ENCODE peak calls at places on chromosomes 5 and 9, in nine cellular contexts. H is brain microvascular endothelial cell; F is HFF-Myc; X is nephron progenitor cell; C is heart left ventricle; U is A549; G is natural killer cell; T is MM.1S; A is CD4-positive, alpha-beta T cell. L is an unnamed sample.

GRCh38 chr5:96321371-96321770 is 111.7 kb downstream of the PCSK1 start:
- DNase-seq in X (no peak), A (no peak), G (no peak), F (no peak), C (no peak), U (no peak), T (no peak), H (no peak), L (no peak)

GRCh38 chr5:10353241-10354047 is at the start of gene MARCHF6:
- DNase-seq in H (peak; percentile 81), F (peak; percentile 56), A (peak; percentile 96), T (peak; percentile 97), X (peak; percentile 98), G (peak; percentile 91), C (peak; percentile 96), U (peak; percentile 93), L (peak; percentile 66)

GRCh38 chr5:36691993-36692392 is 85.6 kb downstream of the SLC1A3 start:
- DNase-seq in A (no peak), G (no peak), F (no peak), H (no peak), U (no peak), X (no peak), T (no peak), C (peak; percentile 53), L (no peak)

GRCh38 chr5:172877496-172878260 is 43.6 kb downstream of the ERGIC1 start:
- DNase-seq in U (no peak), T (no peak), F (no peak), C (no peak), G (no peak), A (no peak), H (no peak), X (no peak), L (no peak)

GRCh38 chr9:33809506-33809905 is 7.5 kb upstream of the UBE2R2 start:
- DNase-seq in T (no peak), X (no peak), F (no peak), H (no peak), U (no peak), C (no peak), G (no peak), A (no peak), L (no peak)

GRCh38 chr5:21823588-21823987 is 1029.6 kb downstream of the CDH12 start:
- DNase-seq in A (no peak), X (no peak), H (no peak), U (no peak), F (no peak), G (no peak), T (no peak), C (no peak), L (no peak)

GRCh38 chr5:159003045-159004030 is 96.4 kb downstream of the EBF1 start:
- DNase-seq in U (peak; percentile 70), A (no peak), C (no peak), T (no peak), G (no peak), F (no peak), H (peak; percentile 50), X (no peak), L (no peak)

GRCh38 chr5:146748533-146748932 is 130.0 kb downstream of the PPP2R2B start:
- DNase-seq in A (no peak), U (no peak), C (no peak), G (no peak), H (no peak), X (no peak), F (no peak), T (no peak), L (no peak)

GRCh38 chr9:5587024-5587423 is 41.9 kb upstream of the RIC1 start:
- DNase-seq in H (peak; percentile 78), G (no peak), T (no peak), X (no peak), C (no peak), A (no peak), F (no peak), U (no peak), L (peak; percentile 52)

GRCh38 chr5:87074934-87075541 is 192.6 kb upstream of the RASA1 start:
- DNase-seq in F (no peak), U (no peak), H (no peak), C (no peak), X (no peak), A (no peak), T (peak; percentile 93), G (no peak), L (no peak)

GRCh38 chr9:71487046-71487445 is 281.3 kb downstream of the CEMIP2 start:
- DNase-seq in X (no peak), U (peak; percentile 22), F (peak; percentile 35), C (peak; percentile 21), A (no peak), G (no peak), H (no peak), T (no peak), L (no peak)

GRCh38 chr9:32524558-32525461 is 1.2 kb downstream of the RIGI start:
- DNase-seq in H (peak; percentile 12), X (no peak), A (peak; percentile 9), G (no peak), T (no peak), U (no peak), F (no peak), C (no peak), L (no peak)

GRCh38 chr5:94694671-94695070 is 76.2 kb downstream of the SLF1 start:
- DNase-seq in X (no peak), C (no peak), U (no peak), A (no peak), T (no peak), H (no peak), G (no peak), F (no peak), L (no peak)

GRCh38 chr5:115402822-115403577 is 106.5 kb upstream of the CCDC112 start:
- DNase-seq in U (no peak), F (no peak), C (no peak), A (no peak), X (no peak), G (no peak), T (no peak), H (no peak), L (no peak)

GRCh38 chr5:53321721-53322120 is 158.7 kb upstream of the FST start:
- DNase-seq in A (no peak), T (no peak), G (no peak), C (no peak), X (no peak), U (no peak), F (no peak), H (no peak), L (no peak)

DNA sequence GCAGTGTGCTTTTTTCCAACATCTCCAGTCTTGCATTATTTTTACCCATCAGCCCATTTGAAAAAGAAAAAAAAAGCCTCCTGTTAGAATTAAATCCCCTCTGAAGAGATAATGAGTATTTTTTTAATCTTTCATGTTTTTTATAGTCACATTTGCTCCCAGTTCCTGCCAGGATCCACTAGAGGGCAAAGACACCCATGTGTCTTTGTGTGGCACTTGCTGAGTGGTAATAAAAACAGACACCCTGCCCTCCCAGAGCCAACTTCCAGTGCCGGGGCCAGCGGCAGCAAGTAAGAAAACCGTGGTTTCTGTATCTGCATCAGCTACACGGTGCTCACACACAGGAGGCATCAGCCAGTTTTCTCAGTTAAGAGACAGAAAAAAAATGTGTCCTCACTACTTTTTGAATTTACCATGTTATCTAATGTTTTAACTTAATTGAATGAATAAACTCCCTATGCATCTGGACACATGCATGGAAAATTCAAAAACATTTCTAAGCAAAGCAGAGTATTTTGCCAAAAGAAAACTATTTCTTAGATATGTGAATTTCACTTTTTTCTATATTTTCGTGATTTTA is 70.2 kb upstream of the PLEKHG4B start:
- DNase-seq in H (no peak), F (no peak), X (no peak), G (no peak), A (no peak), U (peak; percentile 49), C (no peak), T (peak; percentile 79), L (no peak)
- TF ChIP-seq CTCF in H (peak; percentile 66), F (peak; percentile 39), X (peak; percentile 13), G (no peak), A (no peak), U (peak; percentile 38), C (peak; percentile 42), T (peak; percentile 58), L (peak; percentile 14)

GRCh38 chr5:168865973-168866372 is 286.8 kb upstream of the PANK3 start:
- DNase-seq in A (no peak), X (peak; percentile 56), C (no peak), F (no peak), H (no peak), U (no peak), T (no peak), G (no peak), L (no peak)
- TF ChIP-seq CTCF in A (no peak), X (no peak), C (no peak), F (no peak), H (no peak), U (no peak), T (no peak), G (no peak), L (no peak)

GRCh38 chr5:128271859-128272446 is 188.4 kb downstream of the SLC12A2 start:
- DNase-seq in U (peak; percentile 58), C (peak; percentile 29), T (no peak), H (peak; percentile 96), F (peak; percentile 45), X (no peak), A (no peak), G (no peak), L (no peak)

GRCh38 chr5:128271071-128271470 is 187.5 kb downstream of the SLC12A2 start:
- DNase-seq in H (no peak), F (no peak), T (no peak), X (no peak), U (no peak), A (no peak), C (no peak), G (no peak), L (no peak)

GRCh38 chr5:128274441-128274840 is 190.9 kb downstream of the SLC12A2 start:
- DNase-seq in H (no peak), A (no peak), U (no peak), C (no peak), G (no peak), T (no peak), F (no peak), X (no peak), L (no peak)

GRCh38 chr5:128276537-128277216 is 193.1 kb downstream of the SLC12A2 start:
- DNase-seq in T (no peak), H (peak; percentile 34), G (no peak), A (no peak), U (no peak), X (no peak), F (no peak), C (no peak), L (no peak)

GRCh38 chr5:128273736-128274135 is 190.2 kb downstream of the SLC12A2 start:
- DNase-seq in C (no peak), X (no peak), H (no peak), A (no peak), G (no peak), F (no peak), T (no peak), U (no peak), L (no peak)
- TF ChIP-seq CTCF in C (no peak), X (no peak), H (no peak), A (no peak), G (no peak), F (no peak), T (no peak), U (no peak), L (no peak)

DNA sequence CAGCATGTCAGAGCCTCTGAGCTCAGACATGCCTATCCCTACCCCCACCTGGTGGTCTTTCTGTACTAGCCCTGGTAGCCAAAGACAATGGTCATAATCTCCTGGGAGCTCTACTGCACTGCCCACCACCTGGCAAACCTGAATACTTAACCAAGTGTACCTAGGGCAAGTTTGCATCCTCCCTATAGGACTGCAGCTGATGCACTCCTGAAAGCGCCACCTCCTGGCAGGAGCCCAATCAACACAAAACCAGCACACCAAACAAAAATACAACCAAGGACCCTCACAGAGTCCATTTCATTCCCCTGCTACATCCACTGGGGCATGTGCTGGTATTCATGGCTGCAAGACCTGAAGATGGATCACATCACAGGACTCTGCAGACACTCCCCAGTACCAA is 14.8 kb upstream of the FAM174A start:
- DNase-seq in C (no peak), A (no peak), G (no peak), H (no peak), T (no peak), X (no peak), U (peak; percentile 4), F (no peak), L (no peak)
- TF ChIP-seq CTCF in C (no peak), A (no peak), G (no peak), H (peak; percentile 24), T (no peak), X (no peak), U (no peak), F (no peak), L (no peak)